ENCODE peak calls at places on chromosomes 12 and 14, in nine cellular contexts. P is CD4-positive, CD25-positive, alpha-beta regulatory T cell; X is body of pancreas; S is kidney; L is substantia nigra; B is H9; A is upper lobe of right lung; O is PC-9; Z is lung. K is an unnamed sample.

GRCh38 chr12:44441155-44441554 is 435.0 kb downstream of the NELL2 start:
- DNase-seq in A (no peak), O (no peak), P (no peak), B (no peak), Z (no peak), L (no peak), S (no peak), X (no peak), K (no peak)

GRCh38 chr14:74886001-74886400 is 4.3 kb downstream of the DLST start:
- DNase-seq in Z (no peak), O (no peak), S (no peak), L (no peak), B (peak), X (no peak), A (no peak), P (no peak), K (no peak)

GRCh38 chr14:40122978-40123648 is 690.9 kb upstream of the FBXO33 start:
- DNase-seq in L (no peak), P (no peak), X (no peak), Z (no peak), B (no peak), A (no peak), S (no peak), O (no peak), K (no peak)

GRCh38 chr12:24177889-24178288 is 228.4 kb upstream of the SOX5 start:
- DNase-seq in Z (no peak), S (no peak), P (no peak), B (no peak), O (no peak), X (no peak), L (no peak), A (no peak), K (no peak)

GRCh38 chr12:63940295-63940997 is 95.9 kb downstream of the SRGAP1 start:
- DNase-seq in Z (no peak), X (no peak), O (no peak), L (no peak), P (no peak), S (no peak), B (no peak), A (no peak), K (no peak)

GRCh38 chr12:105092336-105092735 is 8.1 kb upstream of the ALDH1L2 start:
- DNase-seq in A (no peak), L (no peak), O (peak), X (peak), B (peak), Z (no peak), P (no peak), S (no peak), K (no peak)

GRCh38 chr12:26473291-26473690 is 277.9 kb downstream of the SSPN start:
- DNase-seq in B (no peak), A (no peak), L (no peak), X (no peak), Z (no peak), O (no peak), P (no peak), S (no peak), K (no peak)

GRCh38 chr12:64036414-64036813 is 185.7 kb downstream of the KICS2 start:
- DNase-seq in X (no peak), S (no peak), L (no peak), O (no peak), P (no peak), Z (no peak), A (no peak), B (no peak), K (no peak)

GRCh38 chr14:41404121-41404520 is 202.6 kb upstream of the LRFN5 start:
- DNase-seq in A (no peak), L (no peak), Z (no peak), X (no peak), S (no peak), O (no peak), P (no peak), B (no peak), K (no peak)

GRCh38 chr12:12803186-12803585 is 10.0 kb upstream of the DDX47 start:
- DNase-seq in A (peak), Z (peak), B (no peak), L (no peak), X (peak), P (peak), S (peak), O (peak), K (peak)

GRCh38 chr12:25135531-25136154 is 59.3 kb downstream of the DNAI7 start:
- DNase-seq in S (no peak), X (no peak), A (no peak), B (peak), P (peak), O (peak), L (no peak), Z (no peak), K (no peak)

GRCh38 chr12:56658921-56659320 is 13.1 kb upstream of the ATP5F1B start:
- DNase-seq in B (no peak), P (no peak), S (no peak), O (no peak), A (no peak), X (no peak), Z (no peak), L (no peak), K (no peak)
- H3K27ac ChIP-seq in B (no peak), P (no peak), S (no peak), O (no peak), A (no peak), X (no peak), Z (no peak), L (no peak), K (no peak)

DNA sequence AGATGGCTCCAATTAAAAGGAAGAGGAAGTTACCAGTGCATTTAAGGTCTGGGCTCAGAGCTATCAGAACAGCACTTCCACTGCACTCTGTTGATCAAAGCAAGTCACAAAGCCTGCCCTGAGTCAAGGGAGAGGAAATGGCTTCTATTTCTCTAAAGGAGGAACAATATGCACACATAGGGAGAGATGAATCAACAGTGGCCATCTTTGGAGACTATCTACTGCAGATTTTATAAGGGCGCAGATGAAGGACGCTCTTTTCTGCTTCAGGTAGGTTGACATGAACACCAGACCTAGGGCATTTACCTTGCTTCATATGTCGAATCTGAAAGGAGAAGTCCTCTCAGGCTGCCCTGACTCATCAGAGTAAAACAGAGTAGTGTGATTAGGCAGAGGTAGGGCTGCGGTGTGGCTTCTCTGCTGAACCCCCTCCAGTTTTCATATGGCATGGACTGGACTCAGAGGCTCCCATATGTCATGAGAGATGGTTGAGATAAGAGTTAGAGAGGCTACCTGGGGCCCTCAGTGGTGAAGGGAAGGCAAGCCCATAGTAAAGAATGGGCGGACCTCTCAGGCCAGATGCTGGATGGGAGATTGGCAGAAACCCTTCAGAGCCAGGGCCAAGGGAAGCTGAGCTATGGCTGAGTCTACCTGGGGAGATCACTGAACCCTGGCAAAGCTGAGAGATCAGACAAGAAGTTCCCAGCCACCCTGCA is 84.4 kb downstream of the ARF6 start:
- DNase-seq in P (peak), L (no peak), S (no peak), Z (no peak), A (no peak), X (no peak), O (no peak), B (no peak), K (no peak)
- H3K27ac ChIP-seq in P (peak), L (no peak), S (peak), Z (no peak), A (no peak), X (no peak), O (peak), B (no peak), K (peak)

GRCh38 chr14:73755434-73756014 is 41.3 kb upstream of the PNMA1 start:
- DNase-seq in O (peak), A (peak), Z (no peak), L (peak), B (no peak), S (peak), X (no peak), P (no peak), K (peak)

GRCh38 chr14:73753043-73753886 is 39.1 kb upstream of the PNMA1 start:
- DNase-seq in S (peak), L (no peak), Z (no peak), A (peak), P (peak), B (peak), X (peak), O (peak), K (peak)

GRCh38 chr14:73752297-73752992 is 38.3 kb upstream of the PNMA1 start:
- DNase-seq in P (no peak), L (peak), Z (no peak), X (peak), A (peak), O (peak), S (peak), B (peak), K (peak)

GRCh38 chr14:73754911-73755360 is 40.8 kb upstream of the PNMA1 start:
- DNase-seq in P (no peak), L (peak), S (peak), X (peak), A (no peak), O (no peak), B (peak), Z (no peak), K (peak)

GRCh38 chr14:73753887-73754880 is 40.0 kb upstream of the PNMA1 start:
- DNase-seq in A (no peak), O (no peak), X (no peak), P (peak), S (no peak), Z (no peak), B (peak), L (peak), K (no peak)
- H3K27ac ChIP-seq in A (peak), O (peak), X (peak), P (peak), S (peak), Z (peak), B (no peak), L (peak), K (peak)

DNA sequence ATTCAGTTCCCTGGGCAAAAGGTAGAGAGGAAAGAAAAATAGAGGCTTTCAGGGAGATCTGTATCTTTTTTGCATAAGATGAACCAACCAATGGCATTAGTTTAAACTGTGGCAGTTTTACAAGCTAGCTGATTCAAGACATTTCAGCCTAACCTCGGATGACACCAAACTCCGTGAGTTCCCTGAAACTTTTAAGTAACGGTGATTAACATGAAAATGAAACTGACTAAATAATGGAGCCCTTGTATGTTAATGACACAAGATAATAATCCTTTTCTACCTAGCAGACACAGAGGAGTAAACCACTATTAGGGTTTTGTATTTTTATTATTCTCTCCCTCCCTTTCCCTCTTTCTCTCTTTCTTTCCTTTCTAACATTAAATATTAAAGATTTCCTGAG is 483.9 kb downstream of the NOVA1 start:
- DNase-seq in O (no peak), A (no peak), P (no peak), Z (no peak), B (no peak), L (no peak), S (no peak), X (no peak), K (no peak)
- H3K27ac ChIP-seq in O (no peak), A (no peak), P (no peak), Z (no peak), B (no peak), L (no peak), S (no peak), X (no peak), K (no peak)

GRCh38 chr14:68780358-68781160 is 12.3 kb downstream of the ZFP36L1 start:
- DNase-seq in B (no peak), S (peak), L (no peak), X (peak), Z (peak), P (peak), A (peak), O (no peak), K (peak)

GRCh38 chr14:68779761-68780323 is 13.0 kb downstream of the ZFP36L1 start:
- DNase-seq in P (peak), X (no peak), L (no peak), Z (no peak), A (no peak), O (peak), S (no peak), B (no peak), K (peak)

GRCh38 chr14:68783408-68784297 is 9.2 kb downstream of the ZFP36L1 start:
- DNase-seq in B (no peak), L (no peak), A (no peak), O (no peak), P (no peak), S (no peak), X (peak), Z (no peak), K (peak)

GRCh38 chr14:68782091-68782981 is 10.5 kb downstream of the ZFP36L1 start:
- DNase-seq in A (no peak), X (no peak), S (no peak), P (peak), Z (no peak), B (no peak), O (no peak), L (no peak), K (peak)

GRCh38 chr14:68781161-68782021 is 11.5 kb downstream of the ZFP36L1 start:
- DNase-seq in P (peak), A (no peak), Z (no peak), X (peak), S (no peak), O (no peak), B (no peak), L (no peak), K (peak)
- H3K27ac ChIP-seq in P (peak), A (peak), Z (peak), X (peak), S (peak), O (no peak), B (no peak), L (no peak), K (peak)

DNA sequence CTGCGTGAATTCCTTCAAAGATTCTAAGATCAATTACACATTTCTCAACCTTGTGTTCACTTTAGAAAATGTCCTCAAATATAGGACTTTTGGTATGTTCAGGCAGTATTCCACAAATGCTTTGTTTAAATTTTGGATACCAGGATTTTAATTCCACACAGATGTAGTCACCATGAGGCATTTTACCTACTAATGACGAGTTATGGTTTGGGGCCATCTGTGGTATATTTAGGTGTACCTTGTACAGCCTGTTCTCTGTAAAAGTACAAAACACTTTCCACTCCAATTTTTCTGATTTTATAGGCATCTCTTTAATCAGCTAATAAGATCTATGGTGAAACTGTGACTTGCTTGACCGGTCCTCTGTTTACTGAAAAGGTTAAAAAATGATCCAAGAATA is 275.7 kb upstream of the PRICKLE1 start:
- DNase-seq in S (no peak), B (no peak), X (no peak), O (no peak), L (no peak), A (no peak), P (no peak), Z (no peak), K (no peak)
- H3K27ac ChIP-seq in S (no peak), B (no peak), X (no peak), O (peak), L (no peak), A (no peak), P (no peak), Z (no peak), K (no peak)

GRCh38 chr12:53100466-53101151 is 2.7 kb upstream of the SOAT2 start:
- DNase-seq in O (no peak), B (no peak), L (no peak), Z (no peak), P (no peak), X (no peak), A (no peak), S (no peak), K (peak)

GRCh38 chr12:53103860-53104305 is 597 bp downstream of the SOAT2 start:
- DNase-seq in A (no peak), B (no peak), X (no peak), O (no peak), L (no peak), P (peak), Z (no peak), S (no peak), K (no peak)

GRCh38 chr12:53101266-53101665 is 2.0 kb upstream of the SOAT2 start:
- DNase-seq in L (no peak), O (no peak), A (no peak), P (no peak), B (no peak), X (no peak), S (no peak), Z (no peak), K (no peak)

GRCh38 chr12:53102883-53103807 is at the start of gene SOAT2:
- DNase-seq in L (no peak), Z (no peak), A (no peak), X (no peak), S (peak), O (no peak), B (no peak), P (peak), K (no peak)

DNA sequence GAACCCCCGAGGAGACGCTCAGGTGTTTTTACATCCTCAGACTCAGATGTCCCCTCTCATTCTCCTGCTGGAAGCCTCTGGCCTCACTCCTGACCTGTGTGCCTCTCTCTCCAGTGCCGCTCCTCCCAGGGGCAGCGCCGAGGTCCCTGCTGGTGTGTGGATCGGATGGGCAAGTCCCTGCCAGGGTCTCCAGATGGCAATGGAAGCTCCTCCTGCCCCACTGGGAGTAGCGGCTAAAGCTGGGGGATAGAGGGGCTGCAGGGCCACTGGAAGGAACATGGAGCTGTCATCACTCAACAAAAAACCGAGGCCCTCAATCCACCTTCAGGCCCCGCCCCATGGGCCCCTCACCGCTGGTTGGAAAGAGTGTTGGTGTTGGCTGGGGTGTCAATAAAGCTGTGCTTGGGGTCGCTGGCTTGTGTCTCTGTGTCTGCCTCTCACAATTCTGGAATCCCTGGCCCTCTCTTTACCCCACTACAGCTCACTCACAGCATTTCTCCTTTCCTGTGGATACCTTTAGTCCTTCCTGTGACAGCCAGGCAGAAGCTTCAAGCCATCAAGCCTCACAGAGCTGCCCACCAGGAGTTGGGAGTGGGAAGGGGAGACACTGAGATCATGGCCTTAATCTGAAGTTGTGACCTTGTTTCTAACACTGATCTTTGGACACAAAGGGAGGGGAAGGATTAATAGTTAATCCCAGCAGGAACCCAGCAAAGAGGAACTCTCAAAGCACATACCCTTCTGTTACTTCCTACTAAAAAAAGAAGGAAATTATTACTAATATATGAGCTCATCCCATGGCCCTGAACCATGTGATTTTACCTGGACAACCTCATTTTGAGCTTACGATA is 1.1 kb upstream of the SOAT2 start:
- DNase-seq in O (no peak), A (no peak), B (no peak), X (no peak), P (no peak), S (peak), L (no peak), Z (no peak), K (no peak)
- H3K27ac ChIP-seq in O (no peak), A (no peak), B (no peak), X (peak), P (no peak), S (peak), L (no peak), Z (no peak), K (peak)

DNA sequence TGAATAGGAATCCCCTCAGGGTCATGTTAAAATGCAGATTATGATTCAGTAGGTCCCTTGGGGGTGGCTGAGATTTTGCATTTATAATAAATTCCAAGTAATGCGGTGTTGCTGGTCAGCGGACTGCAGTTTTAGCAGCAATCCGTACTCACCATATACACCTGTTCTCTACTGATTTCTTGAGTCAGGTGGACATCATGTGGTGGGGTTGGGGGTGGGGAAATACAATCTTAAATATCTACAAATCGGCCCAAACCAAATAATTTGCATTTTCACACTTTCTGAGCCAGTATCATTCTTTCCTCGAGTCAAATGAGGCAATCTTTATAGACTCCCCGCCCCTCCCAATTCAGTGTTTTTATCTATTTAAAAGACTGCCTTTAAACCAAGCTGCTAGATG is 938 bp downstream of the SPATA7 start:
- DNase-seq in L (no peak), Z (no peak), B (no peak), X (no peak), O (no peak), A (no peak), S (no peak), P (no peak), K (no peak)
- H3K27ac ChIP-seq in L (no peak), Z (no peak), B (no peak), X (no peak), O (no peak), A (no peak), S (no peak), P (no peak), K (no peak)